ENCODE peak calls at places on chromosomes 2 and 18, in nine cellular contexts. D is breast epithelium; L is choroid plexus epithelial cell; U is mesothelial cell of epicardium; W is left ventricle myocardium superior; J is naive thymus-derived CD8-positive, alpha-beta T cell; O is T-helper 2 cell; V is erythroblast; K is upper lobe of right lung. F is an unnamed sample.

GRCh38 chr2:119228964-119229363 is 5.3 kb downstream of the STEAP3 start:
- DNase-seq in K (no peak), D (no peak), J (no peak), W (no peak), V (no peak), U (no peak), L (no peak), O (no peak), F (no peak)

GRCh38 chr2:8515864-8516533 is 165.9 kb upstream of the ID2 start:
- DNase-seq in O (no peak), K (no peak), W (no peak), L (no peak), V (no peak), D (no peak), U (no peak), J (no peak), F (no peak)

GRCh38 chr2:53450885-53451284 is 316.7 kb upstream of the CHAC2 start:
- DNase-seq in K (no peak), V (no peak), O (no peak), U (no peak), D (no peak), W (no peak), L (no peak), J (no peak), F (no peak)

GRCh38 chr2:36507408-36507812 is 90.6 kb downstream of the FEZ2 start:
- DNase-seq in L (peak; percentile 85), O (no peak), W (no peak), U (no peak), D (no peak), V (peak; percentile 58), J (no peak), K (no peak), F (peak; percentile 2)

GRCh38 chr2:27573452-27573851 is 9.4 kb upstream of the ZNF512 start:
- DNase-seq in K (no peak), W (no peak), D (no peak), J (no peak), U (no peak), O (no peak), V (no peak), L (peak; percentile 97), F (no peak)

GRCh38 chr18:29191263-29191662 is 1014.3 kb upstream of the CDH2 start:
- DNase-seq in U (no peak), D (no peak), V (no peak), J (no peak), O (no peak), K (no peak), L (peak; percentile 65), W (no peak), F (no peak)

GRCh38 chr2:174678395-174678794 is 80.8 kb upstream of the WIPF1 start:
- DNase-seq in J (no peak), K (no peak), W (no peak), U (no peak), V (no peak), O (no peak), L (no peak), D (no peak), F (no peak)

GRCh38 chr18:32383040-32383819 is 87.5 kb downstream of the GAREM1 start:
- DNase-seq in O (no peak), K (no peak), L (peak; percentile 97), W (no peak), J (no peak), D (no peak), V (no peak), U (no peak), F (no peak)

GRCh38 chr2:235168174-235168979 is 216.6 kb downstream of the SH3BP4 start:
- DNase-seq in K (no peak), W (no peak), L (no peak), V (no peak), J (no peak), D (no peak), O (no peak), U (no peak), F (no peak)

GRCh38 chr2:213152065-213152794 is 818 bp upstream of the IKZF2 start:
- DNase-seq in K (peak; percentile 89), W (peak; percentile 83), D (peak; percentile 52), O (no peak), U (peak; percentile 50), J (peak; percentile 67), L (peak; percentile 91), V (peak; percentile 56), F (peak; percentile 33)

GRCh38 chr2:27717070-27717453 is 53.4 kb downstream of the SLC4A1AP start:
- DNase-seq in U (no peak), L (no peak), V (no peak), W (peak; percentile 63), O (no peak), D (peak; percentile 66), K (no peak), J (no peak), F (no peak)

GRCh38 chr2:222424281-222424728 is at the start of gene SGPP2:
- DNase-seq in J (no peak), D (no peak), O (peak; percentile 14), L (no peak), W (peak; percentile 44), V (no peak), K (peak; percentile 87), U (no peak), F (no peak)